ENCODE peak calls at places on chromosomes 6 and 20, in nine cellular contexts. One of them, this sample, is unnamed.
A peak's percentile ranks its signal among the peaks of the same experiment; 100 is the strongest.

GRCh38 chr6:124226396-124226795 is 422.7 kb downstream of the NKAIN2 start:
- DNase-seq in psoas muscle: no peak
- DNase-seq in natural killer cell: no peak
- DNase-seq in NCI-H1105 treated with DMSO at 0.1 percent for 48 hours: no peak
- DNase-seq in MCF 10A: peak; percentile 62
- DNase-seq in HuH-7.5: no peak
- DNase-seq in T follicular helper cell: no peak
- DNase-seq in endodermal cell: no peak
- DNase-seq in nephron progenitor cell: no peak
- DNase-seq in this sample: no peak

GRCh38 chr6:80132942-80133517 is 26.6 kb downstream of the BCKDHB start:
- DNase-seq in natural killer cell: no peak
- DNase-seq in T follicular helper cell: no peak
- DNase-seq in MCF 10A: peak; percentile 75
- DNase-seq in psoas muscle: no peak
- DNase-seq in nephron progenitor cell: peak; percentile 10
- DNase-seq in NCI-H1105 treated with DMSO at 0.1 percent for 48 hours: peak; percentile 78
- DNase-seq in HuH-7.5: peak; percentile 5
- DNase-seq in endodermal cell: peak; percentile 74
- DNase-seq in this sample: no peak

GRCh38 chr20:38083338-38084048 is 49.9 kb downstream of the RPRD1B start:
- DNase-seq in natural killer cell: no peak
- DNase-seq in NCI-H1105 treated with DMSO at 0.1 percent for 48 hours: no peak
- DNase-seq in HuH-7.5: no peak
- DNase-seq in MCF 10A: no peak
- DNase-seq in endodermal cell: no peak
- DNase-seq in psoas muscle: no peak
- DNase-seq in nephron progenitor cell: no peak
- DNase-seq in T follicular helper cell: no peak
- DNase-seq in this sample: no peak

GRCh38 chr6:90194371-90194841 is 102.2 kb downstream of the BACH2 start:
- DNase-seq in HuH-7.5: no peak
- DNase-seq in psoas muscle: no peak
- DNase-seq in natural killer cell: no peak
- DNase-seq in MCF 10A: peak; percentile 21
- DNase-seq in endodermal cell: no peak
- DNase-seq in NCI-H1105 treated with DMSO at 0.1 percent for 48 hours: no peak
- DNase-seq in nephron progenitor cell: no peak
- DNase-seq in T follicular helper cell: no peak
- DNase-seq in this sample: no peak

GRCh38 chr20:59680148-59680650 is 75.9 kb downstream of the PHACTR3 start:
- DNase-seq in natural killer cell: no peak
- DNase-seq in NCI-H1105 treated with DMSO at 0.1 percent for 48 hours: no peak
- DNase-seq in T follicular helper cell: no peak
- DNase-seq in endodermal cell: no peak
- DNase-seq in HuH-7.5: no peak
- DNase-seq in psoas muscle: no peak
- DNase-seq in MCF 10A: no peak
- DNase-seq in nephron progenitor cell: no peak
- DNase-seq in this sample: no peak

GRCh38 chr20:63732118-63733095 is 4.1 kb upstream of the LIME1 start:
- DNase-seq in natural killer cell: no peak
- DNase-seq in MCF 10A: no peak
- DNase-seq in psoas muscle: no peak
- DNase-seq in NCI-H1105 treated with DMSO at 0.1 percent for 48 hours: no peak
- DNase-seq in endodermal cell: no peak
- DNase-seq in T follicular helper cell: no peak
- DNase-seq in nephron progenitor cell: no peak
- DNase-seq in HuH-7.5: no peak
- DNase-seq in this sample: no peak

GRCh38 chr6:29665942-29666825 is 9.3 kb downstream of the MOG start:
- DNase-seq in natural killer cell: no peak
- DNase-seq in HuH-7.5: no peak
- DNase-seq in MCF 10A: no peak
- DNase-seq in nephron progenitor cell: no peak
- DNase-seq in T follicular helper cell: no peak
- DNase-seq in psoas muscle: no peak
- DNase-seq in endodermal cell: peak; percentile 73
- DNase-seq in NCI-H1105 treated with DMSO at 0.1 percent for 48 hours: no peak
- DNase-seq in this sample: no peak

GRCh38 chr6:105482227-105482839 is 79.5 kb upstream of the PREP start:
- DNase-seq in T follicular helper cell: no peak
- DNase-seq in nephron progenitor cell: no peak
- DNase-seq in endodermal cell: no peak
- DNase-seq in HuH-7.5: no peak
- DNase-seq in natural killer cell: no peak
- DNase-seq in NCI-H1105 treated with DMSO at 0.1 percent for 48 hours: peak; percentile 49
- DNase-seq in MCF 10A: no peak
- DNase-seq in psoas muscle: peak; percentile 69
- DNase-seq in this sample: no peak

GRCh38 chr6:90286884-90287488 is 9.7 kb downstream of the BACH2 start:
- DNase-seq in psoas muscle: no peak
- DNase-seq in NCI-H1105 treated with DMSO at 0.1 percent for 48 hours: peak; percentile 57
- DNase-seq in natural killer cell: no peak
- DNase-seq in MCF 10A: peak; percentile 69
- DNase-seq in HuH-7.5: no peak
- DNase-seq in T follicular helper cell: peak; percentile 18
- DNase-seq in nephron progenitor cell: peak; percentile 55
- DNase-seq in endodermal cell: peak; percentile 97
- DNase-seq in this sample: no peak

GRCh38 chr6:40755046-40755681 is 168.0 kb upstream of the LRFN2 start:
- DNase-seq in NCI-H1105 treated with DMSO at 0.1 percent for 48 hours: no peak
- DNase-seq in HuH-7.5: no peak
- DNase-seq in T follicular helper cell: no peak
- DNase-seq in endodermal cell: peak; percentile 56
- DNase-seq in natural killer cell: no peak
- DNase-seq in MCF 10A: peak; percentile 20
- DNase-seq in nephron progenitor cell: peak; percentile 8
- DNase-seq in psoas muscle: no peak
- DNase-seq in this sample: no peak

GRCh38 chr6:71886184-71887005 is at the start of gene RIMS1:
- DNase-seq in nephron progenitor cell: peak; percentile 77
- DNase-seq in psoas muscle: peak; percentile 39
- DNase-seq in HuH-7.5: peak; percentile 35
- DNase-seq in MCF 10A: no peak
- DNase-seq in NCI-H1105 treated with DMSO at 0.1 percent for 48 hours: peak; percentile 75
- DNase-seq in T follicular helper cell: no peak
- DNase-seq in endodermal cell: peak; percentile 90
- DNase-seq in natural killer cell: no peak
- DNase-seq in this sample: peak; percentile 66

GRCh38 chr6:133207754-133208153 is 33.4 kb upstream of the EYA4 start:
- DNase-seq in MCF 10A: no peak
- DNase-seq in natural killer cell: no peak
- DNase-seq in endodermal cell: no peak
- DNase-seq in HuH-7.5: no peak
- DNase-seq in T follicular helper cell: no peak
- DNase-seq in NCI-H1105 treated with DMSO at 0.1 percent for 48 hours: no peak
- DNase-seq in nephron progenitor cell: no peak
- DNase-seq in psoas muscle: no peak
- DNase-seq in this sample: no peak

GRCh38 chr6:11618533-11618932 is 81.0 kb downstream of the TMEM170B start:
- DNase-seq in HuH-7.5: no peak
- DNase-seq in nephron progenitor cell: no peak
- DNase-seq in MCF 10A: peak; percentile 48
- DNase-seq in natural killer cell: no peak
- DNase-seq in T follicular helper cell: no peak
- DNase-seq in psoas muscle: no peak
- DNase-seq in NCI-H1105 treated with DMSO at 0.1 percent for 48 hours: no peak
- DNase-seq in endodermal cell: no peak
- DNase-seq in this sample: no peak

GRCh38 chr20:24718696-24719095 is 230.4 kb upstream of the CST7 start:
- DNase-seq in endodermal cell: peak; percentile 67
- DNase-seq in NCI-H1105 treated with DMSO at 0.1 percent for 48 hours: peak; percentile 17
- DNase-seq in psoas muscle: no peak
- DNase-seq in T follicular helper cell: no peak
- DNase-seq in MCF 10A: no peak
- DNase-seq in HuH-7.5: no peak
- DNase-seq in nephron progenitor cell: no peak
- DNase-seq in natural killer cell: no peak
- DNase-seq in this sample: no peak

This sample was measured in GM06990.